ENCODE peak calls at places on chromosomes 12 and 14, in four cellular contexts. One of them, this sample, is unnamed.

GRCh38 chr14:69715725-69716482 is 51.0 kb upstream of the SRSF5 start:
- DNase-seq in IMR-90: peak; percentile 70
- DNase-seq in endothelial cell of umbilical vein: peak; percentile 85
- DNase-seq in K562: no peak
- DNase-seq in this sample: no peak

GRCh38 chr14:93099643-93100042 is 16.1 kb downstream of the ITPK1 start:
- DNase-seq in IMR-90: no peak
- DNase-seq in endothelial cell of umbilical vein: no peak
- DNase-seq in K562: no peak
- DNase-seq in this sample: no peak

GRCh38 chr12:131035268-131035681 is 81.6 kb downstream of the ADGRD1 start:
- DNase-seq in IMR-90: no peak
- DNase-seq in endothelial cell of umbilical vein: no peak
- DNase-seq in K562: no peak
- DNase-seq in this sample: no peak

GRCh38 chr14:24256960-24257359 is 6.0 kb downstream of the TGM1 start:
- DNase-seq in IMR-90: no peak
- DNase-seq in endothelial cell of umbilical vein: no peak
- DNase-seq in K562: no peak
- DNase-seq in this sample: no peak

GRCh38 chr12:103677341-103677740 is 90.3 kb downstream of the STAB2 start:
- DNase-seq in IMR-90: no peak
- DNase-seq in endothelial cell of umbilical vein: no peak
- DNase-seq in K562: no peak
- DNase-seq in this sample: no peak

GRCh38 chr12:89497005-89497404 is 27.6 kb downstream of the GALNT4 start:
- DNase-seq in IMR-90: peak; percentile 62
- DNase-seq in endothelial cell of umbilical vein: no peak
- DNase-seq in K562: no peak
- DNase-seq in this sample: no peak

GRCh38 chr14:77645520-77646230 is 29.2 kb upstream of the SPTLC2 start:
- DNase-seq in IMR-90: no peak
- DNase-seq in endothelial cell of umbilical vein: no peak
- DNase-seq in K562: no peak
- DNase-seq in this sample: no peak

GRCh38 chr12:31245822-31246469 is 80.0 kb downstream of the SINHCAF start:
- DNase-seq in IMR-90: no peak
- DNase-seq in endothelial cell of umbilical vein: no peak
- DNase-seq in K562: peak; percentile 34
- DNase-seq in this sample: no peak

GRCh38 chr14:55585854-55586253 is 5.8 kb downstream of the KTN1 start:
- DNase-seq in IMR-90: peak; percentile 73
- DNase-seq in endothelial cell of umbilical vein: peak; percentile 86
- DNase-seq in K562: no peak
- DNase-seq in this sample: no peak

GRCh38 chr12:102343361-102344121 is 136.8 kb downstream of the IGF1 start:
- DNase-seq in IMR-90: peak; percentile 16
- DNase-seq in endothelial cell of umbilical vein: peak; percentile 12
- DNase-seq in K562: no peak
- DNase-seq in this sample: no peak

GRCh38 chr14:32070282-32070681 is 6.8 kb upstream of the ARHGAP5 start:
- DNase-seq in IMR-90: no peak
- DNase-seq in endothelial cell of umbilical vein: no peak
- DNase-seq in K562: no peak
- DNase-seq in this sample: no peak

GRCh38 chr14:57833304-57833703 is 32.6 kb downstream of the SLC35F4 start:
- DNase-seq in IMR-90: peak; percentile 88
- DNase-seq in endothelial cell of umbilical vein: no peak
- DNase-seq in K562: no peak
- DNase-seq in this sample: peak; percentile 48

GRCh38 chr12:78473136-78473535 is 391.4 kb upstream of the SYT1 start:
- DNase-seq in IMR-90: peak; percentile 56
- DNase-seq in endothelial cell of umbilical vein: peak; percentile 29
- DNase-seq in K562: no peak
- DNase-seq in this sample: no peak

GRCh38 chr12:71828813-71829212 is 10.7 kb upstream of the TBC1D15 start:
- DNase-seq in IMR-90: no peak
- DNase-seq in endothelial cell of umbilical vein: no peak
- DNase-seq in K562: no peak
- DNase-seq in this sample: no peak
- H4K20me1 ChIP-seq in IMR-90: no peaks in the 10 kb centered on the region
- H4K20me1 ChIP-seq in endothelial cell of umbilical vein: no peaks in the 10 kb centered on the region
- H4K20me1 ChIP-seq in K562: no peaks in the 10 kb centered on the region
- H4K20me1 ChIP-seq in this sample: no peaks in the 10 kb centered on the region

GRCh38 chr12:108112815-108113556 is 16.1 kb upstream of the WSCD2 start:
- DNase-seq in IMR-90: no peak
- DNase-seq in endothelial cell of umbilical vein: no peak
- DNase-seq in K562: no peak
- DNase-seq in this sample: no peak
- TF ChIP-seq CTCF in IMR-90: no peak
- TF ChIP-seq CTCF in endothelial cell of umbilical vein: no peak
- TF ChIP-seq CTCF in K562: peak; percentile 16
- TF ChIP-seq CTCF in this sample: no peak

GRCh38 chr12:119241049-119241448 is 62.3 kb downstream of the HSPB8 start:
- DNase-seq in IMR-90: no peak
- DNase-seq in endothelial cell of umbilical vein: no peak
- DNase-seq in K562: no peak
- DNase-seq in this sample: no peak
- H3K9me1 ChIP-seq in IMR-90: no peaks in the 10 kb centered on the region
- H3K9me1 ChIP-seq in endothelial cell of umbilical vein: no peaks in the 10 kb centered on the region
- H3K9me1 ChIP-seq in K562: no peaks in the 10 kb centered on the region
- H3K9me1 ChIP-seq in this sample: no peaks in the 10 kb centered on the region

GRCh38 chr12:46369095-46369473 is 3.5 kb downstream of the SLC38A2 start:
- DNase-seq in IMR-90: no peak
- DNase-seq in endothelial cell of umbilical vein: no peak
- DNase-seq in K562: no peak
- DNase-seq in this sample: peak; percentile 13

GRCh38 chr12:46368138-46368537 is 4.4 kb downstream of the SLC38A2 start:
- DNase-seq in IMR-90: no peak
- DNase-seq in endothelial cell of umbilical vein: peak; percentile 24
- DNase-seq in K562: no peak
- DNase-seq in this sample: peak; percentile 25

GRCh38 chr12:46367351-46368029 is 5.1 kb downstream of the SLC38A2 start:
- DNase-seq in IMR-90: no peak
- DNase-seq in endothelial cell of umbilical vein: peak; percentile 46
- DNase-seq in K562: no peak
- DNase-seq in this sample: no peak

GRCh38 chr12:46369474-46370379 is 2.8 kb downstream of the SLC38A2 start:
- DNase-seq in IMR-90: no peak
- DNase-seq in endothelial cell of umbilical vein: no peak
- DNase-seq in K562: no peak
- DNase-seq in this sample: peak; percentile 17

GRCh38 chr12:46368684-46369083 is 3.9 kb downstream of the SLC38A2 start:
- DNase-seq in IMR-90: no peak
- DNase-seq in endothelial cell of umbilical vein: no peak
- DNase-seq in K562: no peak
- DNase-seq in this sample: peak; percentile 13
- H4K20me1 ChIP-seq in IMR-90: peaks cover 89% of the 10 kb centered on the region
- H4K20me1 ChIP-seq in endothelial cell of umbilical vein: peaks cover 40% of the 10 kb centered on the region
- H4K20me1 ChIP-seq in K562: peaks cover 42% of the 10 kb centered on the region
- H4K20me1 ChIP-seq in this sample: peaks cover 46% of the 10 kb centered on the region

DNA sequence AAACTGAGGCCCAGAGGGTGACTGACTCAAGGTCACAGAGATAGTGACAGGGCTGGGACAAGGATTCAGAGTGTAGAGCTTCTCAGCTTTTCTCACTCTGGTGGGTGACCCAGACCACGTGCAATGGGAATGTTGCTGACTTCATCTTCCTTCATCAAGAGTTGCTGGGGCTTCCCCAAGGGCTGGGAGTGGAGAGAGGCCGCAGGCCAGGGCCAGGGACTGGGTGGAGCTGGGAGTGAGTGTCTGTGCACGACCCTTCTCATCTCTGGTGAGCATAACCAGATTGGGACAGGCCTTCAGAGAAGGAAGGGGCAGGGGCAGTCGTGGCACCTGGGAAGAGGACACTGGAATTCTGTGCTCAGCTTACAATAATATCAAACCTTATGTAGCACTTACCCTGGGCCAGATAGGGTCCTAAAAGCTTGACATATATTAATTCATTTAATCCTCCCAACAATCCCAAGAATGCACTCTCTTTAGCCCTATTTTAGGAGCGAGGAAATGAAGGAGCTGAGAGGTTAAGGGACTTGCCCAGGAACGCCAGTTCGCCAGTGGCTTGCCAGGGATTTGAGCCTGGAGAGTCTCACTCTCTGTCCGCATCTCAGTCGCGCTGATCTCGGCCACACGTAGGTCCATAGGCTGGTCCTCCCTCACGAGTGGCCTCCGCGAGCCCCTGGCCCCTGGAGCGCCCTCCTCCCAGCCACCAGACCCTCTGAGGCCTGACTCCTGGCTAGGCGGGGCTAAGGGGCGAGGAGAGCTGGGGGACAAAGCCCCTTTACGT is 15.8 kb downstream of the KRT18 start:
- DNase-seq in IMR-90: no peak
- DNase-seq in endothelial cell of umbilical vein: no peak
- DNase-seq in K562: no peak
- DNase-seq in this sample: no peak
- TF ChIP-seq CTCF in IMR-90: no peak
- TF ChIP-seq CTCF in endothelial cell of umbilical vein: no peak
- TF ChIP-seq CTCF in K562: no peak
- TF ChIP-seq CTCF in this sample: no peak

DNA sequence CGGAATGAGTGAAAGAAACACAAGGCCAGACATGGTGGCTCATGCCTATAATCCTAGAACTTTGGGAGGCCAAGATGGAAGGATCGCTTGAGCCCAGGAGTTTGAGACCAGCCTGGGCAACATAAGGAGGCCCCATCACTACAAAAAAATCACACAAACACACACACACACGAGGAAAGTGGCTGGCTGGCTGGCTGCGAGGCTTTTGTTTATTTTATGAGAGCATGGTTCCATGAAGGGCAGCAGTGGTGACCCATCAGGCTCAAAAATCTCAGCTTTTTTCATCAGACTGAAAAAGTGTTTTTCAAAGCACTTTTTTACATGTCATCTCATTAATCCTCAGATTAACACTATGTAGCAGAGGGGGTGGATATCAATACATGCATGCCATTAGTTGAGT is 27.7 kb downstream of the VDR start:
- DNase-seq in IMR-90: no peak
- DNase-seq in endothelial cell of umbilical vein: no peak
- DNase-seq in K562: no peak
- DNase-seq in this sample: no peak
- H3K9me1 ChIP-seq in IMR-90: peaks cover 9% of the 10 kb centered on the region
- H3K9me1 ChIP-seq in endothelial cell of umbilical vein: no peaks in the 10 kb centered on the region
- H3K9me1 ChIP-seq in K562: no peaks in the 10 kb centered on the region
- H3K9me1 ChIP-seq in this sample: peaks cover 2% of the 10 kb centered on the region

GRCh38 chr14:21264025-21264801 is 5.0 kb downstream of the HNRNPC start:
- DNase-seq in IMR-90: peak; percentile 91
- DNase-seq in endothelial cell of umbilical vein: peak; percentile 51
- DNase-seq in K562: no peak
- DNase-seq in this sample: peak; percentile 61

GRCh38 chr14:21267431-21267845 is 1.8 kb downstream of the HNRNPC start:
- DNase-seq in IMR-90: no peak
- DNase-seq in endothelial cell of umbilical vein: peak; percentile 21
- DNase-seq in K562: no peak
- DNase-seq in this sample: no peak

GRCh38 chr14:21268612-21269251 is 510 bp downstream of the HNRNPC start:
- DNase-seq in IMR-90: peak; percentile 65
- DNase-seq in endothelial cell of umbilical vein: peak; percentile 53
- DNase-seq in K562: peak; percentile 41
- DNase-seq in this sample: no peak

GRCh38 chr14:21269252-21270046 is at the start of gene HNRNPC:
- DNase-seq in IMR-90: peak; percentile 100
- DNase-seq in endothelial cell of umbilical vein: peak; percentile 100
- DNase-seq in K562: peak; percentile 92
- DNase-seq in this sample: peak; percentile 85

GRCh38 chr14:21267886-21268611 is 1.2 kb downstream of the HNRNPC start:
- DNase-seq in IMR-90: peak; percentile 49
- DNase-seq in endothelial cell of umbilical vein: peak; percentile 26
- DNase-seq in K562: no peak
- DNase-seq in this sample: no peak
- H4K20me1 ChIP-seq in IMR-90: peaks cover 62% of the 10 kb centered on the region
- H4K20me1 ChIP-seq in endothelial cell of umbilical vein: peaks cover 32% of the 10 kb centered on the region
- H4K20me1 ChIP-seq in K562: peaks cover 52% of the 10 kb centered on the region
- H4K20me1 ChIP-seq in this sample: peaks cover 47% of the 10 kb centered on the region

GRCh38 chr14:104844306-104845032 is 20.6 kb upstream of the CEP170B start:
- DNase-seq in IMR-90: no peak
- DNase-seq in endothelial cell of umbilical vein: no peak
- DNase-seq in K562: no peak
- DNase-seq in this sample: no peak
- TF ChIP-seq CTCF in IMR-90: no peak
- TF ChIP-seq CTCF in endothelial cell of umbilical vein: no peak
- TF ChIP-seq CTCF in K562: no peak
- TF ChIP-seq CTCF in this sample: no peak

GRCh38 chr14:101097109-101097793 is 193.7 kb upstream of the RTL1 start:
- DNase-seq in IMR-90: no peak
- DNase-seq in endothelial cell of umbilical vein: peak; percentile 69
- DNase-seq in K562: no peak
- DNase-seq in this sample: no peak
- H3K9me1 ChIP-seq in IMR-90: no peaks in the 10 kb centered on the region
- H3K9me1 ChIP-seq in endothelial cell of umbilical vein: no peaks in the 10 kb centered on the region
- H3K9me1 ChIP-seq in K562: no peaks in the 10 kb centered on the region
- H3K9me1 ChIP-seq in this sample: no peaks in the 10 kb centered on the region